ENCODE peak calls at places on chromosomes 7 and 10, in six cellular contexts. Y is adrenal gland, G is neural progenitor cell, J is IMR-90, P is GM12878, N is heart right ventricle. V is an unnamed sample.

GRCh38 chr10:122673731-122674130 is 25.9 kb downstream of the C10orf120 start:
- DNase-seq in Y (no peak), G (no peak), J (no peak), P (no peak), N (no peak), V (no peak)

GRCh38 chr7:88276605-88277153 is 30.0 kb downstream of the STEAP4 start:
- DNase-seq in Y (no peak), G (no peak), J (no peak), P (no peak), N (no peak), V (no peak)

GRCh38 chr7:151782598-151783448 is 94.1 kb downstream of the PRKAG2 start:
- DNase-seq in Y (peak; percentile 82), G (peak; percentile 94), J (peak; percentile 34), P (no peak), N (peak; percentile 74), V (peak; percentile 6)

GRCh38 chr10:16521311-16522016 is at the start of gene C1QL3:
- DNase-seq in Y (no peak), G (peak; percentile 71), J (peak; percentile 21), P (no peak), N (no peak), V (no peak)

GRCh38 chr10:130761032-130761575 is 550.4 kb downstream of the TCERG1L start:
- DNase-seq in Y (no peak), G (no peak), J (no peak), P (no peak), N (no peak), V (no peak)

GRCh38 chr10:72334832-72335393 is 19.8 kb downstream of the DNAJB12 start:
- DNase-seq in Y (peak; percentile 97), G (no peak), J (peak; percentile 79), P (peak; percentile 95), N (peak; percentile 78), V (no peak)

GRCh38 chr7:153772966-153773365 is 279.2 kb upstream of the DPP6 start:
- DNase-seq in Y (no peak), G (no peak), J (no peak), P (no peak), N (no peak), V (no peak)

GRCh38 chr10:86785021-86785420 is 28.6 kb downstream of the BMPR1A start:
- DNase-seq in Y (no peak), G (no peak), J (no peak), P (no peak), N (no peak), V (peak; percentile 25)

GRCh38 chr10:112304460-112304859 is 21.3 kb downstream of the TECTB start:
- DNase-seq in Y (no peak), G (no peak), J (peak; percentile 47), P (no peak), N (no peak), V (no peak)

GRCh38 chr7:131904750-131905327 is 348.4 kb upstream of the PODXL start:
- DNase-seq in Y (no peak), G (peak; percentile 17), J (no peak), P (no peak), N (no peak), V (no peak)

GRCh38 chr10:73908853-73909611 is 1.9 kb upstream of the PLAU start:
- DNase-seq in Y (peak; percentile 53), G (no peak), J (peak; percentile 100), P (peak; percentile 63), N (no peak), V (peak; percentile 100)

GRCh38 chr7:8829100-8829499 is 395.7 kb downstream of the NXPH1 start:
- DNase-seq in Y (no peak), G (no peak), J (no peak), P (no peak), N (no peak), V (no peak)

GRCh38 chr10:79184141-79184625 is 115.4 kb downstream of the ZMIZ1 start:
- DNase-seq in Y (peak; percentile 80), G (no peak), J (peak; percentile 84), P (no peak), N (no peak), V (peak; percentile 37)

GRCh38 chr7:139116999-139117398 is 7.5 kb upstream of the ZC3HAV1 start:
- DNase-seq in Y (no peak), G (no peak), J (no peak), P (no peak), N (no peak), V (no peak)

GRCh38 chr10:2895616-2896196 is 171.6 kb upstream of the PFKP start:
- DNase-seq in Y (no peak), G (peak; percentile 66), J (no peak), P (no peak), N (no peak), V (no peak)

DNA sequence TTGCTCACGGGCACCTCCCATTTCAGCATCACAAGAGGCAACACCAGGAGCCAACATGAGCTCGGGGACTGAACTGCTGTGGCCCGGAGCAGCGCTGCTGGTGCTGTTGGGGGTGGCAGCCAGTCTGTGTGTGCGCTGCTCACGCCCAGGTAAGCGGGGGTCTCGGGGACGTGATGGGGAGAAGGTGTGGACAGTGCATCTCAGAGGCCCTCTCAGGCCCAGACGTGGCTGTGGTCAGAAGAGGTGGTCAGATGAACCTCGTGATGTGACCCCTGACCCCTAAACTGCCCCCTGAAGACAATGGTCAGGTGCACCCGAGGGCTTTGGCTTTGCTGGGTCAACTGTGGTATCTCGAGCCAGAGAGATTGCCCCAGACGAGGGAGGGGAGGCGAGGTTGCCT is 6.1 kb downstream of the LAT2 start:
- DNase-seq in Y (no peak), G (no peak), J (no peak), P (no peak), N (no peak), V (no peak)
- H3K4me1 ChIP-seq in Y (no peaks in the 10 kb centered on the region), G (no peaks in the 10 kb centered on the region), J (no peaks in the 10 kb centered on the region), P (peaks cover 44% of the 10 kb centered on the region), N (no peaks in the 10 kb centered on the region), V (no peaks in the 10 kb centered on the region)

DNA sequence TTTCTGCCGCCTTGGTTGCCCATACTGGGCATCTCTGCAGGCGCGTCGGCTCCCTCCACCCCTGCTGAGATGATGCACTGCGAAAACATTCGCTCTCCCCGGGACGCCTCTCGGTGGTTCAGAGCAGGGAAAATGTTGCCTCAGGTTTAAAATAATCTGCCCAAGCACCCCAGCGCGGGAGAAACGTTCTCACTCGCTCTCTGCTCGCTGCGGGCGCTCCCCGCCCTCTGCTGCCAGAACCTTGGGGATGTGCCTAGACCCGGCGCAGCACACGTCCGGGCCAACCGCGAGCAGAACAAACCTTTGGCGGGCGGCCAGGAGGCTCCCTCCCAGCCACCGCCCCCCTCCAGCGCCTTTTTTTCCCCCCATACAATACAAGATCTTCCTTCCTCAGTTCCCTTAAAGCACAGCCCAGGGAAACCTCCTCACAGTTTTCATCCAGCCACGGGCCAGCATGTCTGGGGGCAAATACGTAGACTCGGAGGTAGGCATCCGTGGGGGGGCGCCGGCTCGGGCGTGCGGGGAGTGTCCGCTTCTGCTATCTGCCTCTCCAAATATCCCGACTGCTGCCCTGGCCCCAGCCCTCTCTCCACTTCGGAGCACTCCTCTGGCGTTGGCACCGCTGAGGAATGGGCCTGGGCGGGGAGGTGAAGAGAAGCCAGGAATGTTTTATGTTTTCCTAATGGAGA is at the start of gene CAV1:
- DNase-seq in Y (peak; percentile 61), G (peak; percentile 52), J (peak; percentile 92), P (no peak), N (peak; percentile 91), V (peak; percentile 98)
- H3K27ac ChIP-seq in Y (peak within 1 kb of the TSS; percentile 72), G (no peak within 1 kb of the TSS), J (peak within 1 kb of the TSS; percentile 95), P (no peak within 1 kb of the TSS), N (peak within 1 kb of the TSS; percentile 98), V (peak within 1 kb of the TSS; percentile 90)

GRCh38 chr7:2249744-2250323 is 7.8 kb downstream of the NUDT1 start:
- DNase-seq in Y (no peak), G (no peak), J (no peak), P (no peak), N (no peak), V (no peak)

GRCh38 chr7:2247141-2247985 is 5.3 kb downstream of the NUDT1 start:
- DNase-seq in Y (no peak), G (peak; percentile 84), J (no peak), P (no peak), N (peak; percentile 39), V (no peak)

GRCh38 chr7:2251841-2252771 is 10.1 kb downstream of the NUDT1 start:
- DNase-seq in Y (no peak), G (no peak), J (no peak), P (no peak), N (no peak), V (no peak)

GRCh38 chr7:2245883-2246679 is 4.1 kb downstream of the NUDT1 start:
- DNase-seq in Y (no peak), G (no peak), J (no peak), P (no peak), N (peak; percentile 44), V (no peak)

DNA sequence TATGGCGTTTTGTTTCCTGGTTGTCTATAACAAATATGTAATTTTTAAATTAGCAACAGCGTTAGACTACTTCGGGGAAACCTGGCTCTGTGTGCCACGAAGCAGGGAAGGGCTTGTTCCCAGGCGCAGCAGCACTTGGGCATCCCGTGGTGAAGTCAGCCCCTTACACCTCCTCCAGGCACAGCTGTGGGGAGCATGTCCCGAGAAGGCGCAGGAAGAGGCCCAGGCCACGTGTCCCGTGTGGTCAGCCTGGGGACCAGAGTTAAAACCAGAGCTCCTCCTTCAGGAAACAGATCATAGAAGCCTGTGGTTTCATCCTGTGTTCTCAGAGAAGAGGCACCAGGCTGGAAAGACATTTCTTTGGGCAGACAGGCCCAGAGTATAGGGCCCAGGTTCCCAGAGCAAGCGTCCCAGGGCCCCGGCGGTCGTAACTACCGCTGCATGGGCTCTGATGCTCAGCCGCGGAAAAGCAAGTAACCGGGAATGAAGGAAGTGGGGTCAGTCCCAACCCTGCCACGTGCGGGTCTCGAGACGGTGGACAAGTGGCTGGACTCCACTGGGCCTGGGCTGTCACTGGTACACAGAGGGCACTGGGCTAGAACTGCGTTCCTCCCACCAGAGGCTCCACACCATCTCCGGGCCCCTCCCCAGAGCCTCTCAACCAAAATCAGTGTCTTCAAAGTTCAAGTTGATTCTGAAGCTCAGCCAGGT is 7.1 kb downstream of the NUDT1 start:
- DNase-seq in Y (peak; percentile 72), G (no peak), J (peak; percentile 97), P (peak; percentile 48), N (peak; percentile 54), V (peak; percentile 84)
- TF ChIP-seq CTCF in Y (no peak), G (no peak), J (peak; percentile 39), P (peak; percentile 54), N (no peak), V (peak; percentile 48)

GRCh38 chr7:12327922-12328321 is 75.7 kb downstream of the VWDE start:
- DNase-seq in Y (no peak), G (no peak), J (no peak), P (no peak), N (no peak), V (no peak)

GRCh38 chr7:12323415-12323814 is 80.2 kb downstream of the VWDE start:
- DNase-seq in Y (no peak), G (no peak), J (no peak), P (no peak), N (no peak), V (no peak)

GRCh38 chr7:12328888-12329770 is 74.5 kb downstream of the VWDE start:
- DNase-seq in Y (no peak), G (no peak), J (no peak), P (no peak), N (no peak), V (no peak)
- H3K4me1 ChIP-seq in Y (no peaks in the 10 kb centered on the region), G (no peaks in the 10 kb centered on the region), J (no peaks in the 10 kb centered on the region), P (no peaks in the 10 kb centered on the region), N (no peaks in the 10 kb centered on the region), V (no peaks in the 10 kb centered on the region)

GRCh38 chr10:108254089-108254488 is 1089.6 kb upstream of the SORCS1 start:
- DNase-seq in Y (no peak), G (no peak), J (no peak), P (no peak), N (no peak), V (no peak)
- H3K27ac ChIP-seq in Y (no peak overlapping the region), G (no peak overlapping the region), J (no peak overlapping the region), P (no peak overlapping the region), N (no peak overlapping the region), V (no peak overlapping the region)

GRCh38 chr10:76902949-76903348 is 734.7 kb downstream of the KCNMA1 start:
- DNase-seq in Y (no peak), G (peak; percentile 82), J (no peak), P (no peak), N (peak; percentile 78), V (no peak)
- TF ChIP-seq CTCF in Y (no peak), G (peak; percentile 69), J (no peak), P (peak; percentile 38), N (no peak), V (peak; percentile 48)